ENCODE peak calls at places on chromosome X, in nine cellular contexts. T is natural killer cell treated with Interleukin-12 subunit alpha and Interleukin-12 subunit beta and Interleukin-15 and Interleukin-18, amount 100 ng/mL, for 72 hours; Q is HEK293T; E is stimulated activated CD8-positive, alpha-beta memory T cell treated with anti-CD3 and anti-CD28 coated beads, Interleukin-7, amount 100 ng/mL, for 48 hours; D is midbrain; K is hypothalamus; L is EL; B is activated gamma-delta T cell treated with anti-CD3 and anti-CD28 coated beads, Interleukin-2, amount 50 U/mL, for 16 hours; U is sciatic nerve. X is an unnamed sample.

GRCh38 chrX:37652053-37652452 is 33.5 kb upstream of the XK start:
- DNase-seq in T (no peak), Q (no peak), E (no peak), D (no peak), K (no peak), L (no peak), B (no peak), U (no peak), X (no peak)

GRCh38 chrX:17597836-17598434 is 139.4 kb upstream of the SCML1 start:
- DNase-seq in T (no peak), Q (no peak), E (no peak), D (peak; percentile 27), K (peak; percentile 2), L (no peak), B (no peak), U (peak; percentile 82), X (no peak)

GRCh38 chrX:19840899-19841648 is 46.3 kb downstream of the SH3KBP1 start:
- DNase-seq in T (peak; percentile 74), Q (no peak), E (no peak), D (no peak), K (no peak), L (no peak), B (no peak), U (no peak), X (no peak)

GRCh38 chrX:67544871-67545771 is 1.3 kb downstream of the AR start:
- DNase-seq in T (no peak), Q (no peak), E (no peak), D (no peak), K (peak; percentile 5), L (peak; percentile 71), B (no peak), U (peak; percentile 58), X (no peak)

GRCh38 chrX:20680998-20681397 is 414.3 kb upstream of the RPS6KA3 start:
- DNase-seq in T (no peak), Q (no peak), E (no peak), D (no peak), K (no peak), L (no peak), B (no peak), U (no peak), X (no peak)

GRCh38 chrX:47190445-47191269 is 3.0 kb upstream of the UBA1 start:
- DNase-seq in T (peak; percentile 90), Q (peak; percentile 85), E (peak; percentile 70), D (peak; percentile 87), K (peak; percentile 65), L (peak; percentile 90), B (peak; percentile 77), U (peak; percentile 90), X (peak; percentile 94)

GRCh38 chrX:150547511-150548115 is 20.8 kb upstream of the MTM1 start:
- DNase-seq in T (no peak), Q (no peak), E (no peak), D (peak; percentile 81), K (peak; percentile 67), L (peak; percentile 55), B (no peak), U (peak; percentile 81), X (peak; percentile 92)

GRCh38 chrX:134537179-134537945 is 77.4 kb downstream of the HPRT1 start:
- DNase-seq in T (no peak), Q (no peak), E (no peak), D (no peak), K (no peak), L (peak; percentile 92), B (no peak), U (no peak), X (no peak)

GRCh38 chrX:20217279-20217678 is 49.4 kb downstream of the RPS6KA3 start:
- DNase-seq in T (no peak), Q (no peak), E (no peak), D (no peak), K (no peak), L (peak; percentile 60), B (no peak), U (no peak), X (no peak)

GRCh38 chrX:63784902-63785692 is at the start of gene ARHGEF9:
- DNase-seq in T (no peak), Q (no peak), E (no peak), D (peak; percentile 11), K (peak; percentile 1), L (peak; percentile 28), B (no peak), U (peak; percentile 59), X (no peak)

GRCh38 chrX:47091149-47091775 is 13.0 kb downstream of the RGN start:
- DNase-seq in T (no peak), Q (no peak), E (no peak), D (peak; percentile 29), K (no peak), L (no peak), B (no peak), U (no peak), X (no peak)

GRCh38 chrX:3651272-3651671 is 62.2 kb downstream of the PRKX start:
- DNase-seq in T (no peak), Q (no peak), E (no peak), D (peak; percentile 1), K (no peak), L (peak; percentile 6), B (no peak), U (no peak), X (no peak)

GRCh38 chrX:155747520-155747919 is 133.6 kb upstream of the VAMP7 start:
- DNase-seq in T (no peak), Q (no peak), E (no peak), D (no peak), K (no peak), L (no peak), B (no peak), U (no peak), X (no peak)

GRCh38 chrX:31580726-31581125 is 508.9 kb upstream of the FTHL17 start:
- DNase-seq in T (no peak), Q (no peak), E (no peak), D (no peak), K (no peak), L (peak; percentile 72), B (no peak), U (no peak), X (no peak)

GRCh38 chrX:8668797-8669196 is 63.1 kb downstream of the ANOS1 start:
- DNase-seq in T (no peak), Q (no peak), E (no peak), D (no peak), K (no peak), L (no peak), B (no peak), U (no peak), X (no peak)

GRCh38 chrX:131405497-131405896 is 116.4 kb upstream of the IGSF1 start:
- DNase-seq in T (no peak), Q (peak; percentile 50), E (no peak), D (no peak), K (no peak), L (no peak), B (no peak), U (no peak), X (no peak)

GRCh38 chrX:5575407-5575806 is 653.3 kb downstream of the NLGN4X start:
- DNase-seq in T (no peak), Q (no peak), E (no peak), D (no peak), K (no peak), L (no peak), B (no peak), U (no peak), X (no peak)

GRCh38 chrX:41258281-41258680 is 75.7 kb upstream of the DDX3X start:
- DNase-seq in T (no peak), Q (no peak), E (no peak), D (no peak), K (no peak), L (no peak), B (no peak), U (no peak), X (no peak)

GRCh38 chrX:109347618-109348017 is 134.3 kb downstream of the GUCY2F start:
- DNase-seq in T (no peak), Q (no peak), E (no peak), D (no peak), K (no peak), L (peak; percentile 52), B (no peak), U (no peak), X (no peak)